ENCODE peak calls at places on chromosomes 1 and 21, in nine cellular contexts. W is choroid plexus epithelial cell; U is fibroblast of mammary gland; E is heart left ventricle; K is sigmoid colon; G is neural progenitor cell; I is CD8-positive, alpha-beta T cell; J is endodermal cell; S is BJ. N is an unnamed sample.

GRCh38 chr1:2391034-2391384 is 345 bp downstream of the MORN1 start:
- DNase-seq in W (peak), U (peak), E (no peak), K (no peak), G (peak), I (no peak), J (peak), S (no peak), N (no peak)

GRCh38 chr1:228786361-228787129 is 51.3 kb downstream of the RHOU start:
- DNase-seq in W (no peak), U (no peak), E (no peak), K (no peak), G (no peak), I (no peak), J (no peak), S (no peak), N (no peak)

GRCh38 chr1:175951627-175952026 is 208.2 kb upstream of the TNR start:
- DNase-seq in W (no peak), U (no peak), E (no peak), K (no peak), G (no peak), I (no peak), J (no peak), S (no peak), N (no peak)

GRCh38 chr1:23421752-23422312 is 2.7 kb downstream of the TCEA3 start:
- DNase-seq in W (peak), U (peak), E (no peak), K (peak), G (no peak), I (no peak), J (no peak), S (no peak), N (no peak)

GRCh38 chr1:226310123-226310540 is 1.2 kb upstream of the LIN9 start:
- DNase-seq in W (no peak), U (no peak), E (no peak), K (no peak), G (no peak), I (no peak), J (no peak), S (no peak), N (peak)

GRCh38 chr1:63864224-63864623 is 90.4 kb downstream of the ROR1 start:
- DNase-seq in W (no peak), U (peak), E (no peak), K (no peak), G (no peak), I (no peak), J (no peak), S (no peak), N (no peak)

GRCh38 chr1:81894867-81895266 is 94.1 kb downstream of the ADGRL2 start:
- DNase-seq in W (no peak), U (peak), E (no peak), K (no peak), G (no peak), I (no peak), J (no peak), S (no peak), N (no peak)

GRCh38 chr21:46171585-46171984 is 12.7 kb downstream of the SPATC1L start:
- DNase-seq in W (no peak), U (peak), E (no peak), K (peak), G (no peak), I (no peak), J (no peak), S (no peak), N (no peak)

GRCh38 chr1:5647226-5647625 is 345.0 kb downstream of the NPHP4 start:
- DNase-seq in W (no peak), U (no peak), E (no peak), K (no peak), G (no peak), I (no peak), J (peak), S (no peak), N (no peak)

GRCh38 chr1:236016782-236017400 is 48.0 kb downstream of the NID1 start:
- DNase-seq in W (peak), U (peak), E (no peak), K (peak), G (no peak), I (no peak), J (no peak), S (no peak), N (no peak)
- H3K4me3 ChIP-seq in W (no peak), U (no peak), E (no peak), K (no peak), G (no peak), I (no peak), J (no peak), S (no peak), N (no peak)

DNA sequence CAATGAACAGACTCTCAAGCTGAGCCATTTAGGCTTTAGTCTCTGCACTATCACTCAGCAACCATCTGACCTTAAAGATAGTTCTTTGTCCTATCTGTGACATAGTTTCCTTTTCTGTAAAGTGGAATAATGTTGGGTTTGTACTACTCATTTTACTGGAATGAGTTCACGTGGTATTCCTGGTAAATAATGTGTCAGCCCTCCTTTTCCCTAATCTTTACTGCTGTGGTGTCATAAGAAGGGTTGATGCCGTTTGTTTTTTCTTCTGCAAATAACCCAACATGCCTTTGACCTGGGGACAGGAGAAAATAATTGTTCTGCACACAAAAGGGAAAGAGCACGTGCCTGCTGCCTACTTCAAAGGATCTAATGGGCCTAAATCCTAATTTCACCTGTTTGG is 297.8 kb downstream of the BRINP3 start:
- DNase-seq in W (peak), U (no peak), E (no peak), K (no peak), G (no peak), I (no peak), J (no peak), S (no peak), N (no peak)
- H3K4me3 ChIP-seq in W (no peak), U (no peak), E (no peak), K (no peak), G (no peak), I (no peak), J (no peak), S (no peak), N (no peak)

GRCh38 chr1:9996624-9997582 is at the start of gene RBP7:
- DNase-seq in W (no peak), U (no peak), E (peak), K (no peak), G (peak), I (no peak), J (peak), S (no peak), N (no peak)
- H3K4me3 ChIP-seq in W (peak), U (no peak), E (peak), K (peak), G (peak), I (peak), J (peak), S (peak), N (no peak)

GRCh38 chr21:41362605-41363369 is 960 bp downstream of the MX2 start:
- DNase-seq in W (no peak), U (no peak), E (no peak), K (no peak), G (no peak), I (no peak), J (no peak), S (no peak), N (no peak)
- H3K4me3 ChIP-seq in W (no peak), U (peak), E (peak), K (peak), G (no peak), I (peak), J (no peak), S (peak), N (no peak)

GRCh38 chr21:42236014-42236413 is 17.1 kb downstream of the ABCG1 start:
- DNase-seq in W (no peak), U (no peak), E (no peak), K (no peak), G (no peak), I (no peak), J (no peak), S (no peak), N (no peak)
- H3K4me3 ChIP-seq in W (no peak), U (no peak), E (no peak), K (no peak), G (no peak), I (no peak), J (no peak), S (no peak), N (no peak)

DNA sequence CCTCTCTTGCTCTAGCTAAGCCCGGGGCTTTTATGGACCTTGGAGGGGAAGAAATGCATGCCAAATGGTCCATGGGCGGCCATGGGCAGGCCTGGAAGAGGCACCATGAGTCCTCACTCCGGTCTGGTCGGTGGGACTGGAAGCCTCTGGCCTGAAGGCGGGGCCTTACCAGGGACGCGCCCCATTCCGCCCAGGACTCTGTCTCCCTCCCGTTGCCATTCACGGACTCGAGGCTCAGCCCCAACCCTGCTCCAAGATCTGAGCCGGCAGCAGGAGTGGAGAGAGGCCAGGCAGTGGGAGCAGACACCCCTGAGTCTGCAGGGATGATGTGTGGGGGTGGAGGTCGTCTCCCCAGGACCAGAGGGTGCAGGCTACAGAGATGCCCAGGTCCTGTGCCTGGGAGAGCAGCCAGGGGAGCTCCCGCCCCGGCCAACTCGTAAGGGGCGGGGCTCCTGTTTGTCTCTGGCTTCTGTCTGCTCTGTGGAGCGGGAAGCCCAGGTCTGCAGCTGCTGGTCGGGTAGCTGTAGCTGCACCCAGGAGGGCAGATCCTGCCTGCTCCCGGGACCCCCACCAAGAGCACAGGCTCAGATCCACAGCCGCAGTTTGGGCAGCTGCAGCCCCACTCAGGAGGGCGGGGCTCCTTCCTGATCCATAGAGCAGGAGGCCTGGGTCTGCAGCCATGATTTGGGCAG is 8.3 kb upstream of the KANK4 start:
- DNase-seq in W (no peak), U (no peak), E (no peak), K (no peak), G (peak), I (no peak), J (peak), S (no peak), N (no peak)
- H3K4me3 ChIP-seq in W (no peak), U (no peak), E (no peak), K (no peak), G (no peak), I (no peak), J (no peak), S (no peak), N (no peak)

GRCh38 chr1:160403244-160403643 is 2.9 kb downstream of the VANGL2 start:
- DNase-seq in W (no peak), U (no peak), E (no peak), K (no peak), G (no peak), I (no peak), J (peak), S (no peak), N (no peak)
- H3K4me3 ChIP-seq in W (no peak), U (no peak), E (no peak), K (no peak), G (peak), I (no peak), J (peak), S (no peak), N (no peak)

GRCh38 chr1:156246241-156246761 is 1.6 kb downstream of the PAQR6 start:
- DNase-seq in W (no peak), U (no peak), E (no peak), K (no peak), G (no peak), I (no peak), J (no peak), S (no peak), N (no peak)
- H3K4me3 ChIP-seq in W (no peak), U (no peak), E (no peak), K (no peak), G (no peak), I (peak), J (no peak), S (no peak), N (no peak)

GRCh38 chr1:178486100-178487069 is 10.4 kb downstream of the CLEC20A start:
- DNase-seq in W (no peak), U (no peak), E (no peak), K (no peak), G (no peak), I (no peak), J (no peak), S (no peak), N (no peak)
- H3K4me3 ChIP-seq in W (peak), U (peak), E (peak), K (peak), G (no peak), I (no peak), J (no peak), S (no peak), N (no peak)